ENCODE peak calls at places on chromosomes 5 and 9, in seven cellular contexts. T is A549, W is SK-N-SH, O is BE2C, N is tibial nerve, Q is endodermal cell, L is right lobe of liver. Y is an unnamed sample.

GRCh38 chr5:68406767-68407232 is 191.2 kb downstream of the PIK3R1 start:
- DNase-seq in T (peak; percentile 51), W (peak; percentile 37), O (no peak), N (no peak), Q (peak; percentile 49), L (peak; percentile 70), Y (no peak)

GRCh38 chr5:78536797-78537196 is 111.8 kb downstream of the LHFPL2 start:
- DNase-seq in T (no peak), W (no peak), O (no peak), N (no peak), Q (no peak), L (no peak), Y (no peak)

GRCh38 chr5:862367-863243 is 11.8 kb upstream of the ZDHHC11 start:
- DNase-seq in T (no peak), W (no peak), O (peak; percentile 81), N (no peak), Q (no peak), L (no peak), Y (no peak)

GRCh38 chr5:17282283-17283120 is 65.1 kb downstream of the BASP1 start:
- DNase-seq in T (no peak), W (no peak), O (no peak), N (no peak), Q (no peak), L (no peak), Y (no peak)

GRCh38 chr9:128081052-128081451 is 13.0 kb downstream of the SLC25A25 start:
- DNase-seq in T (no peak), W (peak; percentile 44), O (peak; percentile 53), N (peak; percentile 48), Q (no peak), L (no peak), Y (no peak)

GRCh38 chr5:133821311-133821741 is 147.1 kb downstream of the C5orf15 start:
- DNase-seq in T (no peak), W (no peak), O (no peak), N (no peak), Q (no peak), L (no peak), Y (no peak)

GRCh38 chr9:113993838-113994540 is 84.1 kb downstream of the AMBP start:
- DNase-seq in T (no peak), W (peak; percentile 59), O (peak; percentile 69), N (peak; percentile 50), Q (no peak), L (peak; percentile 93), Y (peak; percentile 79)

GRCh38 chr9:136403915-136404800 is 4.2 kb upstream of the SNAPC4 start:
- DNase-seq in T (no peak), W (no peak), O (no peak), N (no peak), Q (no peak), L (no peak), Y (no peak)

GRCh38 chr5:137753227-137753985 is 757 bp downstream of the HNRNPA0 start:
- DNase-seq in T (no peak), W (peak; percentile 48), O (peak; percentile 36), N (peak; percentile 46), Q (peak; percentile 74), L (peak; percentile 78), Y (no peak)

GRCh38 chr9:3001311-3001710 is 157.4 kb upstream of the PUM3 start:
- DNase-seq in T (no peak), W (no peak), O (no peak), N (no peak), Q (no peak), L (no peak), Y (no peak)

GRCh38 chr5:181215997-181216982 is 6.8 kb upstream of the TRIM41 start:
- DNase-seq in T (peak; percentile 91), W (no peak), O (peak; percentile 52), N (no peak), Q (no peak), L (no peak), Y (no peak)

GRCh38 chr5:79802404-79802803 is 112.8 kb downstream of the CMYA5 start:
- DNase-seq in T (no peak), W (no peak), O (no peak), N (no peak), Q (no peak), L (no peak), Y (no peak)

GRCh38 chr5:124546643-124547042 is 199.8 kb downstream of the ZNF608 start:
- DNase-seq in T (peak; percentile 8), W (no peak), O (no peak), N (no peak), Q (peak; percentile 79), L (no peak), Y (no peak)

GRCh38 chr5:122145906-122146305 is 16.6 kb downstream of the ZNF474 start:
- DNase-seq in T (no peak), W (no peak), O (no peak), N (no peak), Q (no peak), L (no peak), Y (no peak)

GRCh38 chr5:37015795-37016666 is 139.5 kb downstream of the NIPBL start:
- DNase-seq in T (no peak), W (peak; percentile 3), O (no peak), N (no peak), Q (no peak), L (no peak), Y (no peak)

GRCh38 chr5:65480306-65480865 is 1.3 kb downstream of the ADAMTS6 start:
- DNase-seq in T (peak; percentile 30), W (peak; percentile 34), O (peak; percentile 57), N (peak; percentile 81), Q (peak; percentile 51), L (peak; percentile 87), Y (no peak)

GRCh38 chr5:129361441-129362025 is 98.6 kb upstream of the ADAMTS19 start:
- DNase-seq in T (peak; percentile 10), W (no peak), O (no peak), N (no peak), Q (no peak), L (no peak), Y (no peak)

GRCh38 chr5:16156152-16156551 is 23.4 kb downstream of the MARCHF11 start:
- DNase-seq in T (no peak), W (no peak), O (no peak), N (no peak), Q (no peak), L (no peak), Y (no peak)

GRCh38 chr5:178115835-178116405 is 2.6 kb downstream of the N4BP3 start:
- DNase-seq in T (no peak), W (no peak), O (no peak), N (no peak), Q (peak; percentile 82), L (peak; percentile 52), Y (no peak)

GRCh38 chr5:178116406-178116885 is 3.1 kb downstream of the N4BP3 start:
- DNase-seq in T (no peak), W (peak; percentile 44), O (no peak), N (no peak), Q (no peak), L (peak; percentile 40), Y (no peak)

GRCh38 chr5:178119915-178120660 is 6.8 kb downstream of the N4BP3 start:
- DNase-seq in T (no peak), W (no peak), O (no peak), N (no peak), Q (no peak), L (peak; percentile 37), Y (no peak)

GRCh38 chr5:178117911-178118310 is 4.6 kb downstream of the N4BP3 start:
- DNase-seq in T (no peak), W (no peak), O (no peak), N (no peak), Q (no peak), L (peak; percentile 45), Y (no peak)

GRCh38 chr5:178118345-178118744 is 5.0 kb downstream of the N4BP3 start:
- DNase-seq in T (no peak), W (no peak), O (no peak), N (no peak), Q (no peak), L (no peak), Y (no peak)
- H3K4me3 ChIP-seq in T (no peak overlapping the region), W (no peak overlapping the region), O (no peak overlapping the region), N (no peak overlapping the region), Q (no peak overlapping the region), L (no peak overlapping the region), Y (no peak overlapping the region)

GRCh38 chr5:1962619-1963355 is 80.1 kb upstream of the IRX4 start:
- DNase-seq in T (no peak), W (no peak), O (no peak), N (no peak), Q (no peak), L (no peak), Y (no peak)
- H3K4me3 ChIP-seq in T (no peak overlapping the region), W (no peak overlapping the region), O (no peak overlapping the region), N (no peak overlapping the region), Q (no peak overlapping the region), L (no peak overlapping the region), Y (no peak overlapping the region)

DNA sequence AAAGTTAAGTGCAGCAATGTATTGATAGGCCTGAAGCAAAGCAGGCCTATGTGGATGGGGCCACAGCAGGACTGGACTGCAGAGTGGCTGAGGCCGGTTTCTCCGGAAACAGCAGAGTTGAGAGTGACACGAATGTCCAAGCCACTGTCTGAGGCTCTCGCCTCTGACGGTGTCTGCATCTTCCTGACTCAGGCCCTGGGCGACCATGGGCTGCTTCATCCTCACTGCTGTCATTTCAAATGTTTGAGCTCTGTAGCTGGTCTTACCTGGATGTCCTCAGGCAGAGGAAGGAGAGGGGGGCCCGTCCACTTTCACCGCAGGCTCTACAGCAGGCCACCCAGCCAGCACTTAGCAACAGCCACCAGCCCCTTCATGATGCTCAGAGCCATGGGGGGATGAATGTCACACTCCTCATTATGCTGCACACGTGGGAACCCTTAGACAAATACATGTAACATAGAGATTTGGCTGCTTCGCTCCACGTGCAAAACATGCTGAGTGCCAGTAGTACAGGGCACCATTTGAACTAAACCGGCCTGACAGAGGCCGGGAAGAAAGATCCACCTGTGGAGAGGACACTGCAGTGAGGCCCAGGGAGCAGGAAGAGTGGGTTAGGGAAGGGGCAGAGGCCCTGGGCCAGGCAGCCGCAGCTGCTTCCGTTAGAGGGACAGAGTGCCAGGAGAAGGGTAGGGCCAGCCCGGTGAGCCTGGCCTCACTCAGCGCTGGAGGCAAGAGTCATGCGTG is 31.7 kb upstream of the NXNL2 start:
- DNase-seq in T (no peak), W (no peak), O (no peak), N (no peak), Q (no peak), L (no peak), Y (no peak)
- H3K4me3 ChIP-seq in T (no peak overlapping the region), W (no peak overlapping the region), O (no peak overlapping the region), N (no peak overlapping the region), Q (no peak overlapping the region), L (no peak overlapping the region), Y (no peak overlapping the region)

DNA sequence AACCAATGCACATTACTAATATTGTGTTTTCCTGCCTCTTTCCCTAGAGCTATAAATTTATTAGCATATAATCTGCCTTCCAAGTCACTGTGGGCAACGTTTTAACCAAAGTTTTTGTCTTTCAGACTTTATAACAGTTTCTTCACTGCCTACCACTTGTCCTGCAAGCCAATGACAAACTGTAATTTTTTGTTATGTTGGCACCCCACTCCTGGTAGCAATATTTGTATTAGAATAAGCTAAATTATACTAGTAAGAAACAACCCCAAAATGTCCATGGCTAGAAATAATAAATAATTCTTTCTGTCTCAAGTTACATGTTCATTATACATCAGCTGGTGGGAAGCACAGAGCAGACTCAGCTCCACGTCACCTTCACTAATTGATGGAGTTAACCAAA is 51.7 kb downstream of the ATPSCKMT start:
- DNase-seq in T (no peak), W (no peak), O (no peak), N (no peak), Q (no peak), L (no peak), Y (no peak)
- H3K4me3 ChIP-seq in T (no peak overlapping the region), W (no peak overlapping the region), O (no peak overlapping the region), N (no peak overlapping the region), Q (no peak overlapping the region), L (no peak overlapping the region), Y (no peak overlapping the region)

Y was measured in dorsolateral prefrontal cortex.